ENCODE peak calls at places on chromosome 4, in four cellular contexts. Q is fibroblast of lung, Z is breast epithelium, H is ovary. G is an unnamed sample. For H3K36me3 and H3K9me3, the result is how much of the 10 kb centered on the place peaks cover.

GRCh38 chr4:177356191-177356590 is 46.5 kb downstream of the NEIL3 start:
- DNase-seq in Q (peak), Z (no peak), H (no peak), G (no peak)

GRCh38 chr4:15006416-15007024 is 4.2 kb downstream of the CPEB2 start:
- DNase-seq in Q (peak), Z (no peak), H (no peak), G (no peak)

GRCh38 chr4:87153078-87153477 is 67.3 kb downstream of the KLHL8 start:
- DNase-seq in Q (no peak), Z (no peak), H (no peak), G (no peak)

GRCh38 chr4:48254381-48255072 is 15.1 kb downstream of the TEC start:
- DNase-seq in Q (peak), Z (no peak), H (no peak), G (no peak)

GRCh38 chr4:20318011-20318898 is 66.5 kb downstream of the SLIT2 start:
- DNase-seq in Q (peak), Z (no peak), H (no peak), G (no peak)

GRCh38 chr4:74543983-74544382 is 99.0 kb downstream of the AREG start:
- DNase-seq in Q (peak), Z (no peak), H (no peak), G (no peak)

GRCh38 chr4:61478340-61478739 is 278.2 kb downstream of the ADGRL3 start:
- DNase-seq in Q (no peak), Z (no peak), H (no peak), G (no peak)

GRCh38 chr4:95908806-95909205 is 68.9 kb downstream of the PDHA2 start:
- DNase-seq in Q (no peak), Z (no peak), H (no peak), G (no peak)

GRCh38 chr4:171582961-171583581 is 230.1 kb upstream of the GALNTL6 start:
- DNase-seq in Q (no peak), Z (no peak), H (no peak), G (no peak)

GRCh38 chr4:25376754-25377571 is at the start of gene ANAPC4:
- DNase-seq in Q (peak), Z (peak), H (peak), G (peak)

GRCh38 chr4:135718019-135718418 is 1516.4 kb upstream of the PABPC4L start:
- DNase-seq in Q (peak), Z (no peak), H (no peak), G (no peak)

GRCh38 chr4:40550900-40551546 is 78.6 kb downstream of the RBM47 start:
- DNase-seq in Q (peak), Z (no peak), H (no peak), G (no peak)

GRCh38 chr4:82363896-82364487 is 9.8 kb downstream of the HNRNPD start:
- DNase-seq in Q (no peak), Z (no peak), H (no peak), G (no peak)
- H3K36me3 ChIP-seq in Q (under half), Z (under half), H (under half), G (under half)

GRCh38 chr4:36722986-36723385 is 441.6 kb downstream of the DTHD1 start:
- DNase-seq in Q (no peak), Z (no peak), H (no peak), G (no peak)
- TF ChIP-seq CTCF in Q (no peak), Z (no peak), H (no peak), G (no peak)

DNA sequence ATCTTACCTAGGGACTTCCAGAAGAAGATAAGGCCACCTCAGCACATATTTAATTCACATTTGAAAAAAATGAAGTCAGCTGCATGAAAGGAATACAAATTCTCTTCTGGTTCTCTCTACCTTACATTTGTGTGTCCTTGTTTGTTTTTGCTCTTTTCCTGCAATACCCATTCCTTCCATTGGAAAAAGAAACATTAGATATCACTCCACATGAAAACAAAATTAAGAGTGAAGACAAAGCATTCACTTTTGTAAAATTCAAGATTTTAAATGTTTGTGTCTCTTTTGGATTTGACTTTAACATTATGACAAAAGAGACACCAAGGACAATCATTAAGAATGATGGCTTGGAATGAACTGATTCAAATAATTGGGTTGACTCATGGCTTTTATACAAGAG is 1351.8 kb downstream of the FSTL5 start:
- DNase-seq in Q (no peak), Z (no peak), H (no peak), G (no peak)
- H3K9me3 ChIP-seq in Q (under half), Z (under half), H (under half), G (under half)

GRCh38 chr4:8443801-8444200 is 3.2 kb downstream of the TRMT44 start:
- DNase-seq in Q (no peak), Z (no peak), H (no peak), G (no peak)
- H3K36me3 ChIP-seq in Q (under half), Z (under half), H (under half), G (under half)

DNA sequence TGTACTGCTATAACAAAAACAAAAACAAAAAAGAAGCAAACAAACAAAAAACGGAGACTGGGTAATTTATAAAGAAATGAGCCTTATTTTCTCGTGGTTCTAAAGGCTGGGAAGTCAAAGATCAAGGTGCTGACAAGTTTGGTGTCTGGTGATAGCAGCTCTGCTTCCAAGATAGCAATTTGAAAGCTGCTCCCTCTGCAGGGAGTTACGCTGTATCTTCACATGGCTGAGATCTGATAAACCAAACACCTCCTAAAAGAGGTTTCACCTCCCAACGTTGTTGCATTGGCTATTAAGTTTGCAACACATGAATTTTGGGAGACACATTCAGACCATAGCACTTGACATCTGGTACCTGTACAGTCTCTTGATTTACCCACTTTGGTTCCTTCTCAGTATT is 854.2 kb downstream of the CENPC start:
- DNase-seq in Q (no peak), Z (no peak), H (no peak), G (no peak)
- TF ChIP-seq CTCF in Q (no peak), Z (no peak), H (no peak), G (no peak)

GRCh38 chr4:336099-336892 is 1.3 kb upstream of the ZNF141 start:
- DNase-seq in Q (peak), Z (no peak), H (peak), G (peak)
- H3K9me3 ChIP-seq in Q (under half), Z (under half), H (under half), G (under half)

GRCh38 chr4:2827874-2828751 is 15.5 kb upstream of the ADD1 start:
- DNase-seq in Q (no peak), Z (peak), H (peak), G (peak)
- H3K36me3 ChIP-seq in Q (under half), Z (under half), H (under half), G (under half)

DNA sequence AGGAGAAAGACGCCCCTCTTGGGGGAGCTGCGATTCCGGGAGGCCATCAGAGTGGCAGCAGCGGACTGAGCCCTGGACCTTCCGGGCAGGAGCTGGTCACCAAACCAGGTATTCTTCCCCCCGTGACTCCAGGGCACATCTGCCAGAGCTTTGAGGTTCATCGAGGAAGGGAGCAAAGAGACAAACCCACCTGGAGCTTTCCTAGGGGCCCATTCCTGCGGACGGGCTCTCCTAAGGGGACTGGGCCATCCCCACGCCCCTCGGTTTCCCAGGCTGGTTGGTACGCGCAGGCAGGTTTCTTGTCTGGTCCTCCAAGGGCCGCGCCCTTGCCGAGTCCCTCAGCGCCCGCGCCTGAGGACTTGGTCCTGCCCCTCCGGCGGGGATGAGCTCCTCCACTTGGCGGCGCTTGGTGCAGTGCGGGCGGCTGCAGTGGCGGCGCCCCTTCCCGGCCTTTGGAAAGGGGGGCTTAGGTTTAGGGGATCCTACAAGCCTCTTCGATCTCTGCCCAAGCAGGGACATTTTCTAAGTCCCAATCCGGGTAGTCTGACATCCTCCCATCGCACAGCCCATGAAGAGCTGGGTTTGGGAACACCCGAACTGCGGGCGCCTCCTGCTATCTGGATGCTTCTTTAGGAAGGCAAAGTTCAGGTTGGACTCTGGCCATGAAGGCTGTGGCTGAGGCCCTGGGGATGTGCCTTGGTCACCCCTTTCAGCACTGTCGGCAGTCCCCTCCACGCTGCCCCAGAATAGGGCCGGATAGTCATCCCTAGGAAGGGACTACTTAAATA is 543 bp downstream of the STBD1 start:
- DNase-seq in Q (peak), Z (peak), H (peak), G (peak)
- TF ChIP-seq CTCF in Q (peak), Z (no peak), H (peak), G (no peak)

G was measured in tibial artery.